ENCODE peak calls at places on chromosome 13, in six cellular contexts. J is neural progenitor cell, Y is MM.1S, X is SK-N-SH, O is GM23338, B is PC-3. P is an unnamed sample. For H3K4me1, the result is how much of the 10 kb centered on the place peaks cover.

GRCh38 chr13:40986328-40986856 is 32.7 kb downstream of the ELF1 start:
- DNase-seq in J (no peak), Y (no peak), X (no peak), O (no peak), B (peak), P (peak)

GRCh38 chr13:75762066-75762937 is 126.2 kb downstream of the LMO7 start:
- DNase-seq in J (no peak), Y (peak), X (no peak), O (no peak), B (peak), P (peak)

GRCh38 chr13:31846984-31847752 is 107.8 kb downstream of the RXFP2 start:
- DNase-seq in J (peak), Y (no peak), X (peak), O (peak), B (no peak), P (peak)

GRCh38 chr13:74040200-74040599 is 94.0 kb downstream of the KLF12 start:
- DNase-seq in J (peak), Y (peak), X (peak), O (peak), B (peak), P (peak)

GRCh38 chr13:35961002-35961401 is 170.2 kb downstream of the DCLK1 start:
- DNase-seq in J (no peak), Y (no peak), X (no peak), O (no peak), B (no peak), P (peak)

GRCh38 chr13:101492251-101492910 is 39.9 kb downstream of the ITGBL1 start:
- DNase-seq in J (peak), Y (no peak), X (no peak), O (peak), B (no peak), P (peak)

GRCh38 chr13:21800847-21801616 is 130.2 kb downstream of the FGF9 start:
- DNase-seq in J (no peak), Y (no peak), X (no peak), O (peak), B (peak), P (peak)

GRCh38 chr13:21733475-21734311 is 62.8 kb downstream of the FGF9 start:
- DNase-seq in J (peak), Y (no peak), X (no peak), O (peak), B (no peak), P (no peak)

GRCh38 chr13:40535345-40535836 is 131.1 kb downstream of the FOXO1 start:
- DNase-seq in J (no peak), Y (no peak), X (no peak), O (no peak), B (no peak), P (no peak)

GRCh38 chr13:34360702-34361101 is 542.8 kb downstream of the RFC3 start:
- DNase-seq in J (no peak), Y (no peak), X (no peak), O (no peak), B (peak), P (no peak)

GRCh38 chr13:45335397-45336024 is 5.5 kb downstream of the TPT1 start:
- DNase-seq in J (no peak), Y (no peak), X (no peak), O (no peak), B (no peak), P (no peak)
- H3K4me1 ChIP-seq in J (under half), Y (under half), X (half or more), O (under half), B (half or more), P (half or more)

GRCh38 chr13:111317571-111318360 is 2.7 kb upstream of the TEX29 start:
- DNase-seq in J (no peak), Y (no peak), X (no peak), O (no peak), B (no peak), P (no peak)

GRCh38 chr13:111319521-111319920 is 921 bp upstream of the TEX29 start:
- DNase-seq in J (no peak), Y (no peak), X (no peak), O (no peak), B (no peak), P (no peak)

GRCh38 chr13:111319998-111320911 is at the start of gene TEX29:
- DNase-seq in J (no peak), Y (no peak), X (no peak), O (peak), B (no peak), P (no peak)

GRCh38 chr13:111317042-111317550 is 3.3 kb upstream of the TEX29 start:
- DNase-seq in J (no peak), Y (no peak), X (no peak), O (no peak), B (no peak), P (no peak)

GRCh38 chr13:111318396-111318795 is 2.0 kb upstream of the TEX29 start:
- DNase-seq in J (no peak), Y (no peak), X (no peak), O (no peak), B (no peak), P (no peak)
- TF ChIP-seq EZH2phosphoT487 in J (no peak), Y (no peak), X (no peak), O (no peak), B (no peak), P (no peak)

GRCh38 chr13:109156181-109156935 is 526.9 kb downstream of the MYO16 start:
- DNase-seq in J (no peak), Y (no peak), X (no peak), O (no peak), B (peak), P (peak)
- H3K4me1 ChIP-seq in J (under half), Y (under half), X (under half), O (under half), B (half or more), P (under half)

GRCh38 chr13:81051873-81052272 is 710.9 kb upstream of the SPRY2 start:
- DNase-seq in J (peak), Y (no peak), X (peak), O (peak), B (peak), P (no peak)
- TF ChIP-seq EZH2phosphoT487 in J (no peak), Y (no peak), X (no peak), O (no peak), B (no peak), P (no peak)

GRCh38 chr13:111339366-111340143 is 19.1 kb downstream of the TEX29 start:
- DNase-seq in J (no peak), Y (no peak), X (no peak), O (no peak), B (no peak), P (no peak)
- H3K4me1 ChIP-seq in J (under half), Y (under half), X (under half), O (under half), B (under half), P (under half)

GRCh38 chr13:98171806-98172569 is 5.1 kb downstream of the RNF113B start:
- DNase-seq in J (peak), Y (no peak), X (peak), O (no peak), B (no peak), P (peak)
- TF ChIP-seq EZH2phosphoT487 in J (no peak), Y (no peak), X (no peak), O (no peak), B (no peak), P (no peak)

DNA sequence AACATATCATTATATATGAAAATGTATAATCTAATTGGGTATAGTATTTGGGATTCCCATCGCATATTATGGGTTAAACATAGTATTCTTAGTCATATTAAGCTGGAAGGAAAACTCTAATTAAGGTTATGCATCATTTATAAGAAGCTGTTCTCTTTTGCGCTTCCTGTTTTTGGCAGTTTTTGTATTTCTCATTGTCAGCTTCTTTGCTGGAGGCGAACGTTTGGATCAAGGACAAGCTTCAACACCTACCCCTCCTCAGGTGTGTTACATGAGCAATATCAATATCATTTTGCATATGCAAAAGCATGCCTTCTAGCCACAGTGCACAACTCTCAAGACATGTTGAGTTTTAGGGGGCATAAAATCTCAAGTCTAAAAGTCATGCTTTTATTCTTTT is 439.8 kb downstream of the TDRD3 start:
- DNase-seq in J (no peak), Y (no peak), X (no peak), O (no peak), B (no peak), P (no peak)
- H3K4me1 ChIP-seq in J (under half), Y (under half), X (under half), O (under half), B (under half), P (under half)

DNA sequence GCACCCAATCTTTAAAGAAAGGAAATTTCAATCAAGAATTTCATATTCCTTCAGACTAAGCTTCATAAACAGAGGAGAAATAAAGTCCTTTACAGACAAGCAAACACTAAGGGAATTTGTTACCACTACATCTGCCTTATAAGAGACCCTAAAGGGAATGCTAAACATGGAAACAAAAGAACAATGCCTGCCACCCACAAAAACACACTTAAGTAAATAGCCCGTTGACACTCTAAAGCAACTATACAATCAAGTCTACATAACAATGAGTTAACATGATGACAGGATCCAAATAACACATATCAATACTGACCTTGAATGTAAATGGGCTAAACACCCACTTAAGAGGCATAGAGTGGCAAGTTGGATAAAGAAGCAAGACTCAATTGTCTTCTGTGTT is 1056.9 kb upstream of the ATXN8OS start:
- DNase-seq in J (no peak), Y (no peak), X (no peak), O (peak), B (no peak), P (no peak)
- TF ChIP-seq EZH2phosphoT487 in J (no peak), Y (no peak), X (no peak), O (no peak), B (no peak), P (no peak)